ENCODE peak calls at places on chromosome 19, in four cellular contexts. L is OCI-LY7, E is cardiac muscle cell, Y is Calu3. R is an unnamed sample.
A peak's percentile ranks its signal among the peaks of the same experiment; 100 is the strongest.

GRCh38 chr19:7550987-7551761 is 15.7 kb downstream of the PNPLA6 start:
- DNase-seq in L (peak; percentile 49), Y (no peak), E (peak; percentile 83), R (peak; percentile 95)

GRCh38 chr19:21210037-21210621 is 68.3 kb downstream of the ZNF431 start:
- DNase-seq in E (no peak), Y (no peak), L (no peak), R (no peak)

GRCh38 chr19:49327878-49328544 is 3.0 kb upstream of the SLC6A16 start:
- DNase-seq in L (peak; percentile 87), E (peak; percentile 48), Y (peak; percentile 57), R (no peak)

GRCh38 chr19:3982701-3983541 is 2.3 kb downstream of the EEF2 start:
- DNase-seq in Y (no peak), E (peak; percentile 47), L (no peak), R (peak; percentile 17)

GRCh38 chr19:3618144-3618810 is 8.3 kb downstream of the CACTIN start:
- DNase-seq in E (peak; percentile 67), Y (peak; percentile 17), L (peak; percentile 37), R (peak; percentile 62)

GRCh38 chr19:38870612-38871011 is 7.5 kb downstream of the RINL start:
- DNase-seq in E (no peak), Y (no peak), L (no peak), R (no peak)

GRCh38 chr19:11422163-11423068 is 3.3 kb upstream of the RGL3 start:
- DNase-seq in Y (peak; percentile 79), E (peak; percentile 73), L (peak; percentile 95), R (peak; percentile 86)

GRCh38 chr19:6372594-6373095 is at the start of gene ALKBH7:
- DNase-seq in L (peak; percentile 100), E (peak; percentile 100), Y (peak; percentile 94), R (peak; percentile 100)

GRCh38 chr19:4896372-4896771 is 6.3 kb downstream of the ARRDC5 start:
- DNase-seq in Y (peak; percentile 39), E (peak; percentile 51), L (no peak), R (peak; percentile 33)

GRCh38 chr19:9075064-9075964 is 11.5 kb upstream of the OR1M1 start:
- DNase-seq in E (peak; percentile 99), L (no peak), Y (peak; percentile 91), R (peak; percentile 70)

GRCh38 chr19:54207908-54208783 is 7.5 kb downstream of the RPS9 start:
- DNase-seq in L (no peak), Y (no peak), E (peak; percentile 100), R (peak; percentile 94)

GRCh38 chr19:51931921-51932320 is 4.6 kb downstream of the ZNF613 start:
- DNase-seq in L (no peak), Y (no peak), E (no peak), R (no peak)

GRCh38 chr19:16885166-16885565 is 3.6 kb upstream of the F2RL3 start:
- DNase-seq in L (no peak), Y (no peak), E (peak; percentile 42), R (no peak)

GRCh38 chr19:49017666-49018351 is 918 bp upstream of the LHB start:
- DNase-seq in E (peak; percentile 68), L (peak; percentile 73), Y (peak; percentile 76), R (peak; percentile 59)

GRCh38 chr19:45556835-45557234 is 27.8 kb downstream of the OPA3 start:
- DNase-seq in L (no peak), E (no peak), Y (no peak), R (no peak)

GRCh38 chr19:37466277-37466797 is 907 bp downstream of the ZNF569 start:
- DNase-seq in L (no peak), Y (no peak), E (no peak), R (no peak)

GRCh38 chr19:11205939-11206570 is 8.7 kb upstream of the KANK2 start:
- DNase-seq in L (peak; percentile 85), Y (no peak), E (no peak), R (no peak)

GRCh38 chr19:20565321-20566018 is at the start of gene ZNF737:
- DNase-seq in Y (peak; percentile 78), L (peak; percentile 98), E (peak; percentile 97), R (peak; percentile 99)

GRCh38 chr19:3670796-3671679 is 29.2 kb downstream of the PIP5K1C start:
- DNase-seq in L (no peak), Y (no peak), E (peak; percentile 88), R (peak; percentile 36)

GRCh38 chr19:9057505-9058258 is 29.2 kb upstream of the OR1M1 start:
- DNase-seq in L (no peak), Y (no peak), E (no peak), R (no peak)

GRCh38 chr19:14159059-14159458 is 22.7 kb upstream of the ASF1B start:
- DNase-seq in L (no peak), E (no peak), Y (no peak), R (no peak)

GRCh38 chr19:11138659-11139526 is 16.7 kb downstream of the SPC24 start:
- DNase-seq in L (no peak), Y (peak; percentile 53), E (peak; percentile 82), R (peak; percentile 51)

GRCh38 chr19:4556574-4557185 is 2.8 kb downstream of the SEMA6B start:
- DNase-seq in E (peak; percentile 28), Y (peak; percentile 74), L (peak; percentile 51), R (no peak)

GRCh38 chr19:51511353-51511752 is 9.8 kb upstream of the SIGLEC12 start:
- DNase-seq in Y (no peak), L (peak; percentile 26), E (peak; percentile 26), R (no peak)

GRCh38 chr19:22052644-22053013 is 345 bp downstream of the ZNF257 start:
- DNase-seq in L (peak; percentile 19), Y (peak; percentile 1), E (peak; percentile 2), R (no peak)

GRCh38 chr19:1055028-1055425 is 11.9 kb upstream of the ARHGAP45 start:
- DNase-seq in E (no peak), L (no peak), Y (no peak), R (no peak)

GRCh38 chr19:1054102-1055027 is 12.6 kb upstream of the ARHGAP45 start:
- DNase-seq in Y (no peak), E (no peak), L (no peak), R (no peak)

GRCh38 chr19:1058112-1058511 is 8.9 kb upstream of the ARHGAP45 start:
- DNase-seq in Y (no peak), L (peak; percentile 57), E (no peak), R (no peak)

GRCh38 chr19:1055886-1056620 is 10.9 kb upstream of the ARHGAP45 start:
- DNase-seq in L (no peak), Y (no peak), E (no peak), R (no peak)

DNA sequence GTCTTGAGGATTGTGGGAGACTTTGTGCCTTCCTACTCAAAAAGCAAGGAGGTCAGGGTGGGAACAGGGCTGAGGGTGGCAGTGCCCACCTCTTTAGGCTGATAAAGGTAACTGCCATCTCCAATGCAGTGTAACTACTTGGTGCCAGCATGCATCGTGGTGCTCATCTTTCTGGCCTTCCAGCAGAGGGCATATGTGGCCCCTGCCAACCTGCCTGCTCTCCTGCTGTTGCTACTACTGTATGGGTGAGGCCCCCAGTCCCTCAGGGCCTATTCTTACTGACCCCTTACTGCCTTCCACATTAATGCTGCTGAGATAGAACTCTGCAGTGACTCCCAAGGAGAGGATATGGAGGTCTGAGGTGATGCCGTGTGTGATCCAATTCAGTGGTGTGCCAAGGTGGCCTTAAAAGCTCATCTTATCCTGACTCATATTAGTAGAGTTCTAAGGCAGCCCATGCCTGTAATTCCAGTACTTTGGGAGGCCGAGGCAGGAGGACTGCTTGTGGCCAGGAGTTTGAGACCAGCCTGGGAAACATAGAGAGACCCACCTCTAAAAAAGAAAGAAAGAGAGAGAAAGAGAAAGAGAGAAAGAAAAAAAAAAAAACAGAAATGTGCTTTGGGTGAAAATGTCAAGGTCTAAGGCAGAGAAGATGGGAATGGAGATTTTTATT is 9.6 kb upstream of the ARHGAP45 start:
- DNase-seq in Y (peak; percentile 42), E (peak; percentile 74), L (peak; percentile 70), R (no peak)
- TF ChIP-seq CTCF in Y (no peak), E (no peak), L (peak; percentile 75), R (no peak)

GRCh38 chr19:18831524-18832330 is at the start of gene UPF1:
- DNase-seq in Y (peak; percentile 93), E (peak; percentile 94), L (peak; percentile 98), R (peak; percentile 95)

GRCh38 chr19:18833141-18833476 is 1.4 kb downstream of the UPF1 start:
- DNase-seq in E (no peak), Y (no peak), L (peak; percentile 21), R (no peak)

GRCh38 chr19:18830488-18830887 is 1.3 kb upstream of the UPF1 start:
- DNase-seq in L (no peak), Y (no peak), E (no peak), R (no peak)

GRCh38 chr19:18833849-18834643 is 2.3 kb downstream of the UPF1 start:
- DNase-seq in Y (peak; percentile 10), L (no peak), E (no peak), R (peak; percentile 52)

GRCh38 chr19:18832331-18833140 is 777 bp downstream of the UPF1 start:
- DNase-seq in E (no peak), L (peak; percentile 60), Y (peak; percentile 29), R (peak; percentile 50)
- TF ChIP-seq CTCF in E (peak; percentile 28), L (peak; percentile 16), Y (no peak), R (peak; percentile 0)

GRCh38 chr19:2540646-2541454 is 64.9 kb downstream of the GADD45B start:
- DNase-seq in L (no peak), E (peak; percentile 99), Y (peak; percentile 94), R (peak; percentile 80)
- TF ChIP-seq CTCF in L (no peak), E (peak; percentile 32), Y (no peak), R (peak; percentile 53)

GRCh38 chr19:41744850-41745249 is 10.5 kb upstream of the CEACAM6 start:
- DNase-seq in Y (no peak), L (peak; percentile 12), E (no peak), R (no peak)
- TF ChIP-seq CTCF in Y (no peak), L (no peak), E (no peak), R (no peak)

R was measured in body of pancreas.